ENCODE peak calls at places on chromosome 17, in six cellular contexts. One of them, this sample, is unnamed.
A peak's percentile ranks its signal among the peaks of the same experiment; 100 is the strongest.

GRCh38 chr17:81510798-81511549 is 1.6 kb downstream of the ACTG1 start:
- DNase-seq in left kidney: peak; percentile 44
- DNase-seq in EH: peak; percentile 60
- DNase-seq in Kasumi-1: no peak
- DNase-seq in effector memory CD4-positive, alpha-beta T cell: no peak
- DNase-seq in activated CD8-positive, alpha-beta T cell treated with anti-CD3 and anti-CD28 coated beads, Interleukin-2, amount 10 ng/mL, durations not matched to agents 7 days and 5 days: peak; percentile 71
- DNase-seq in this sample: peak; percentile 58

GRCh38 chr17:64676763-64677162 is 14.7 kb upstream of the SMURF2 start:
- DNase-seq in left kidney: no peak
- DNase-seq in EH: no peak
- DNase-seq in Kasumi-1: no peak
- DNase-seq in effector memory CD4-positive, alpha-beta T cell: no peak
- DNase-seq in activated CD8-positive, alpha-beta T cell treated with anti-CD3 and anti-CD28 coated beads, Interleukin-2, amount 10 ng/mL, durations not matched to agents 7 days and 5 days: no peak
- DNase-seq in this sample: no peak

GRCh38 chr17:65888649-65889048 is 303.3 kb downstream of the CEP112 start:
- DNase-seq in left kidney: no peak
- DNase-seq in EH: peak; percentile 93
- DNase-seq in Kasumi-1: no peak
- DNase-seq in effector memory CD4-positive, alpha-beta T cell: no peak
- DNase-seq in activated CD8-positive, alpha-beta T cell treated with anti-CD3 and anti-CD28 coated beads, Interleukin-2, amount 10 ng/mL, durations not matched to agents 7 days and 5 days: no peak
- DNase-seq in this sample: peak; percentile 29

GRCh38 chr17:1617620-1618174 is 10.9 kb downstream of the SLC43A2 start:
- DNase-seq in left kidney: no peak
- DNase-seq in EH: peak; percentile 85
- DNase-seq in Kasumi-1: no peak
- DNase-seq in effector memory CD4-positive, alpha-beta T cell: no peak
- DNase-seq in activated CD8-positive, alpha-beta T cell treated with anti-CD3 and anti-CD28 coated beads, Interleukin-2, amount 10 ng/mL, durations not matched to agents 7 days and 5 days: no peak
- DNase-seq in this sample: peak; percentile 57

GRCh38 chr17:7834554-7834890 is 505 bp downstream of the KDM6B start:
- DNase-seq in left kidney: no peak
- DNase-seq in EH: no peak
- DNase-seq in Kasumi-1: no peak
- DNase-seq in effector memory CD4-positive, alpha-beta T cell: peak; percentile 63
- DNase-seq in activated CD8-positive, alpha-beta T cell treated with anti-CD3 and anti-CD28 coated beads, Interleukin-2, amount 10 ng/mL, durations not matched to agents 7 days and 5 days: peak; percentile 51
- DNase-seq in this sample: no peak

GRCh38 chr17:81383504-81384421 is 11.5 kb upstream of the BAHCC1 start:
- DNase-seq in left kidney: no peak
- DNase-seq in EH: no peak
- DNase-seq in Kasumi-1: no peak
- DNase-seq in effector memory CD4-positive, alpha-beta T cell: no peak
- DNase-seq in activated CD8-positive, alpha-beta T cell treated with anti-CD3 and anti-CD28 coated beads, Interleukin-2, amount 10 ng/mL, durations not matched to agents 7 days and 5 days: no peak
- DNase-seq in this sample: no peak

GRCh38 chr17:74851612-74852236 is 8.0 kb downstream of the GRIN2C start:
- DNase-seq in left kidney: no peak
- DNase-seq in EH: no peak
- DNase-seq in Kasumi-1: no peak
- DNase-seq in effector memory CD4-positive, alpha-beta T cell: no peak
- DNase-seq in activated CD8-positive, alpha-beta T cell treated with anti-CD3 and anti-CD28 coated beads, Interleukin-2, amount 10 ng/mL, durations not matched to agents 7 days and 5 days: no peak
- DNase-seq in this sample: no peak

GRCh38 chr17:13030459-13031305 is 12.9 kb upstream of the ELAC2 start:
- DNase-seq in left kidney: peak; percentile 74
- DNase-seq in EH: peak; percentile 53
- DNase-seq in Kasumi-1: peak; percentile 22
- DNase-seq in effector memory CD4-positive, alpha-beta T cell: peak; percentile 6
- DNase-seq in activated CD8-positive, alpha-beta T cell treated with anti-CD3 and anti-CD28 coated beads, Interleukin-2, amount 10 ng/mL, durations not matched to agents 7 days and 5 days: peak; percentile 61
- DNase-seq in this sample: peak; percentile 41

GRCh38 chr17:80799553-80800403 is 191.9 kb upstream of the CHMP6 start:
- DNase-seq in left kidney: peak; percentile 66
- DNase-seq in EH: no peak
- DNase-seq in Kasumi-1: no peak
- DNase-seq in effector memory CD4-positive, alpha-beta T cell: no peak
- DNase-seq in activated CD8-positive, alpha-beta T cell treated with anti-CD3 and anti-CD28 coated beads, Interleukin-2, amount 10 ng/mL, durations not matched to agents 7 days and 5 days: no peak
- DNase-seq in this sample: no peak

GRCh38 chr17:15444805-15445204 is 22.6 kb downstream of the CDRT4 start:
- DNase-seq in left kidney: peak; percentile 44
- DNase-seq in EH: peak; percentile 86
- DNase-seq in Kasumi-1: peak; percentile 24
- DNase-seq in effector memory CD4-positive, alpha-beta T cell: no peak
- DNase-seq in activated CD8-positive, alpha-beta T cell treated with anti-CD3 and anti-CD28 coated beads, Interleukin-2, amount 10 ng/mL, durations not matched to agents 7 days and 5 days: peak; percentile 69
- DNase-seq in this sample: no peak

GRCh38 chr17:7204335-7204734 is 15.3 kb downstream of the DLG4 start:
- DNase-seq in left kidney: no peak
- DNase-seq in EH: no peak
- DNase-seq in Kasumi-1: no peak
- DNase-seq in effector memory CD4-positive, alpha-beta T cell: no peak
- DNase-seq in activated CD8-positive, alpha-beta T cell treated with anti-CD3 and anti-CD28 coated beads, Interleukin-2, amount 10 ng/mL, durations not matched to agents 7 days and 5 days: no peak
- DNase-seq in this sample: peak; percentile 33

This sample was measured in foreskin fibroblast.